ENCODE peak calls at places on chromosome 6, in four cellular contexts. G is fibroblast of lung, L is hepatocyte, U is PC-9. S is an unnamed sample.
A peak's percentile ranks its signal among the peaks of the same experiment; 100 is the strongest.

GRCh38 chr6:36633915-36634314 is 39.8 kb downstream of the SRSF3 start:
- DNase-seq in G (peak; percentile 92), L (peak; percentile 65), U (peak; percentile 44), S (no peak)

GRCh38 chr6:16669227-16669626 is 92.0 kb downstream of the ATXN1 start:
- DNase-seq in G (no peak), L (no peak), U (peak; percentile 67), S (peak; percentile 88)

GRCh38 chr6:37242429-37243052 is 15.0 kb upstream of the TBC1D22B start:
- DNase-seq in G (peak; percentile 99), L (peak; percentile 84), U (peak; percentile 58), S (peak; percentile 62)

GRCh38 chr6:9535106-9535505 is 879.8 kb downstream of the TFAP2A start:
- DNase-seq in G (no peak), L (no peak), U (no peak), S (no peak)

GRCh38 chr6:30357678-30358339 is 12.9 kb downstream of the RPP21 start:
- DNase-seq in G (peak; percentile 84), L (peak; percentile 80), U (peak; percentile 31), S (peak; percentile 84)

GRCh38 chr6:150048099-150048498 is 20.8 kb downstream of the ULBP3 start:
- DNase-seq in G (no peak), L (no peak), U (no peak), S (no peak)

GRCh38 chr6:40588480-40588879 is 1.3 kb upstream of the LRFN2 start:
- DNase-seq in G (no peak), L (no peak), U (no peak), S (no peak)

GRCh38 chr6:165774903-165775608 is 112.0 kb upstream of the PDE10A start:
- DNase-seq in G (no peak), L (no peak), U (no peak), S (no peak)

GRCh38 chr6:147223751-147224150 is 19.5 kb downstream of the STXBP5 start:
- DNase-seq in G (peak; percentile 49), L (no peak), U (no peak), S (no peak)

GRCh38 chr6:118936304-118936703 is 1.3 kb upstream of the MCM9 start:
- DNase-seq in G (no peak), L (no peak), U (no peak), S (no peak)
- H3K4me3 ChIP-seq in G (no peak overlapping the region), L (no peak overlapping the region), U (peak overlapping the region; percentile 77), S (no peak overlapping the region)

GRCh38 chr6:112177081-112177480 is 77.3 kb downstream of the LAMA4 start:
- DNase-seq in G (no peak), L (no peak), U (no peak), S (no peak)
- H3K36me3 ChIP-seq in G (peaks cover 28% of the 10 kb centered on the region), L (no peaks in the 10 kb centered on the region), U (peaks cover 89% of the 10 kb centered on the region), S (no peaks in the 10 kb centered on the region)

DNA sequence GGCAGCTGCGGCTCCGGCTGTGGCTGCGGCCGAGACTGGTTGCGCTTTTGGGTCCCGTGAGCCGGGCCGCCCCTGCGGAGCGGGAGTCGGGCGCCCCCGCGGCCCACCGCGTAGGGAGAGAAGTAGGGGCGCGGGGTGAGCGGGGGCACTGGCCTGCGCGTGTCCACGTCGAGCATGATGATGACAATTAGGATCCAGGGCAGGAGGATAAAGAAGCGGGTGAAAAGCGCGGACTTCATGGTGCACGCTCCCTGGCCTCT is 739 bp downstream of the B3GAT2 start:
- DNase-seq in G (no peak), L (no peak), U (no peak), S (no peak)
- TF ChIP-seq EZH2 in G (no peak), L (no peak), U (no peak), S (no peak)

GRCh38 chr6:128073389-128073788 is 172.5 kb upstream of the THEMIS start:
- DNase-seq in G (no peak), L (peak; percentile 11), U (no peak), S (no peak)

GRCh38 chr6:128076843-128077242 is 176.0 kb upstream of the THEMIS start:
- DNase-seq in G (no peak), L (no peak), U (no peak), S (no peak)

GRCh38 chr6:128078276-128078675 is 177.4 kb upstream of the THEMIS start:
- DNase-seq in G (no peak), L (no peak), U (no peak), S (no peak)

GRCh38 chr6:128074561-128074960 is 173.7 kb upstream of the THEMIS start:
- DNase-seq in G (no peak), L (no peak), U (no peak), S (no peak)

GRCh38 chr6:128079026-128079425 is 178.2 kb upstream of the THEMIS start:
- DNase-seq in G (no peak), L (no peak), U (no peak), S (no peak)
- H3K4me3 ChIP-seq in G (no peak overlapping the region), L (no peak overlapping the region), U (no peak overlapping the region), S (no peak overlapping the region)

GRCh38 chr6:155262655-155263054 is 1.2 kb upstream of the CLDN20 start:
- DNase-seq in G (no peak), L (no peak), U (no peak), S (no peak)

GRCh38 chr6:155259202-155259601 is 4.6 kb upstream of the CLDN20 start:
- DNase-seq in G (no peak), L (no peak), U (no peak), S (no peak)

GRCh38 chr6:155260686-155261085 is 3.1 kb upstream of the CLDN20 start:
- DNase-seq in G (no peak), L (no peak), U (no peak), S (peak; percentile 17)

GRCh38 chr6:155259897-155260296 is 3.9 kb upstream of the CLDN20 start:
- DNase-seq in G (no peak), L (no peak), U (no peak), S (no peak)

GRCh38 chr6:155261146-155261900 is 2.5 kb upstream of the CLDN20 start:
- DNase-seq in G (no peak), L (no peak), U (no peak), S (no peak)
- H3K36me3 ChIP-seq in G (peaks cover 7% of the 10 kb centered on the region), L (no peaks in the 10 kb centered on the region), U (peaks cover 2% of the 10 kb centered on the region), S (peaks cover 34% of the 10 kb centered on the region)

DNA sequence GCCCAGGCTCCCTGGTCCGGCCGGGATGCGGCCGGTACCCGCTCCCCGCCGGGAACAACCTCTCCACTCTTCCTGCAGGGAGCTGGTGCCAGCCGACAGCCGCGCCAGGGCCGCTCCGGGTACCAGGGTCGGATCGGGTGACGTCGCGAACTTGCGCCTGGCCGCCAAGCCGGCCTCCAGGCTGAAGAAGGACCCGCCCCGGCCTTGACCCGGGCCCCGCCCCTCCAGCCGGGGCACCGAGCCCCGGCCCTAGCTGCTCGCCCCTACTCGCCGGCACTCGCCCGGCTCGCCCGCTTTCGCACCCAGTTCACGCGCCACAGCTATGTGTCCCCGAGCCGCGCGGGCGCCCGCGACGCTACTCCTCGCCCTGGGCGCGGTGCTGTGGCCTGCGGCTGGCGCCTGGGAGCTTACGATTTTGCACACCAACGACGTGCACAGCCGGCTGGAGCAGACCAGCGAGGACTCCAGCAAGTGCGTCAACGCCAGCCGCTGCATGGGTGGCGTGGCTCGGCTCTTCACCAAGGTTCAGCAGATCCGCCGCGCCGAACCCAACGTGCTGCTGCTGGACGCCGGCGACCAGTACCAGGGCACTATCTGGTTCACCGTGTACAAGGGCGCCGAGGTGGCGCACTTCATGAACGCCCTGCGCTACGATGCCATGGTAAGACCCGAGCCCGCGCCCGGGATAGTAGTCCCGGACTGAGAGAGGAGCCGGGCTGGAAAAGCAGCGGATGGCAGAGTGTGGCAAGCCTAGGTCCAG is at the start of gene NT5E:
- DNase-seq in G (peak; percentile 81), L (peak; percentile 59), U (peak; percentile 88), S (peak; percentile 83)
- TF ChIP-seq EZH2 in G (no peak), L (peak; percentile 71), U (no peak), S (no peak)

GRCh38 chr6:131948692-131949614 is 2.2 kb downstream of the CCN2 start:
- DNase-seq in G (peak; percentile 78), L (peak; percentile 38), U (no peak), S (peak; percentile 50)

GRCh38 chr6:131949615-131949908 is 1.6 kb downstream of the CCN2 start:
- DNase-seq in G (peak; percentile 97), L (no peak), U (no peak), S (no peak)

GRCh38 chr6:131946992-131947955 is 3.9 kb downstream of the CCN2 start:
- DNase-seq in G (peak; percentile 78), L (no peak), U (no peak), S (no peak)

GRCh38 chr6:131946404-131946991 is 4.7 kb downstream of the CCN2 start:
- DNase-seq in G (peak; percentile 68), L (no peak), U (no peak), S (no peak)

GRCh38 chr6:131948221-131948661 is 2.9 kb downstream of the CCN2 start:
- DNase-seq in G (peak; percentile 43), L (no peak), U (no peak), S (no peak)
- H3K4me3 ChIP-seq in G (peak overlapping the region; percentile 78), L (no peak overlapping the region), U (no peak overlapping the region), S (no peak overlapping the region)

DNA sequence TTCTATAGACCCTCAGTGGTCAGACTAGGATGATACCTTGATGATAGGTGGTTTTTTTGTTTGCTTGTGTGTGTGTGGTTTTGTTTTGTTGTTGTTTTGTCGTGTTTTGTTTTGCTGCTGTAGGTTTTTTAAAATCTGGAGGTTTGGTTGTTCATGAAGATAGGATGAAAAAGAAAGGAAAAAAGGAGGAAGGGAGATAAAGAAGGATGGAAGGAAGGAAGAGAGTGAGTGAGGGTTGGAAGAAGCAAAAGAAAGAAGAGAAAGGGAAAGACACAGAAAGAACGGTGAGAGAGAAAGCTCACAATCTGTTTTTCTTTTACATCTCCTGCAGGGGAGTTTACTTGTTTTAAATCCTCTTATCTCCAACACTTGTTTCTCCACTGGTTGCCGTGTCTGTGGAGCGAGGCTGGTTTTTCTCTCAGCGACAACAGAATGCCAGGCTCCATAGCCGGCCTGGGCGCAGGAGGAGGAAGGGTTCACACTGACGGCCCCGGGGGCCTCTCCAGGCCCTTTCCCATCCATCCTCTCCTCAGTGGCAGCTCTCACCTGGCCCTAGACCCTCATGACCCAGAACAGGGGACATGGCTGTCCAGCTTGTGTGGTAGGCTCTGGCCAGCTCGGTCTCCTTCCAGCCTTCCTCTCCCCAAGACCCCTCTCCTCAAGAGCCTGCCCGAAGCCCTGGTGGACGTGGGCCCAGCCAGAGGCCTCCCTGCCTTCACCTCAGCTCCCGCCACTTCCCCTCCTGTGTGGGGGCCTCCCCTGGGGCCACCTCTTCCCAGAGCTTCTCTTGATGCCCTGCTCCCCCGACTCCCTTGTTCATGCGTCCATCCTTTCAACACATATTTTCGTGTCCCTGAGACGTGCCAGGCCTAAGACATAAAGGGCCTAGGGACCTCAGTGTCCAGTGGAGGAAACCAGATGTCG is 168.4 kb downstream of the VEGFA start:
- DNase-seq in G (no peak), L (no peak), U (no peak), S (no peak)
- H3K36me3 ChIP-seq in G (no peaks in the 10 kb centered on the region), L (no peaks in the 10 kb centered on the region), U (no peaks in the 10 kb centered on the region), S (no peaks in the 10 kb centered on the region)